ENCODE peak calls at places on chromosomes 6 and 20, in eight cellular contexts. A is left cardiac atrium, X is Right ventricle myocardium superior, B is BJ, G is tibial artery, Z is endothelial cell, W is left ventricle myocardium superior, I is fibroblast of mammary gland. P is an unnamed sample.

GRCh38 chr6:120108061-120108795 is 758.7 kb upstream of the MAN1A1 start:
- DNase-seq in B (no peak), W (no peak), I (no peak), A (no peak), Z (no peak), X (no peak), G (no peak), P (no peak)

GRCh38 chr6:33424855-33425667 is 5.2 kb downstream of the SYNGAP1 start:
- DNase-seq in W (peak), X (no peak), I (no peak), G (no peak), B (no peak), A (no peak), Z (no peak), P (no peak)

GRCh38 chr20:18057106-18057993 is at the start of gene OVOL2:
- DNase-seq in Z (no peak), A (no peak), G (no peak), W (no peak), B (no peak), I (no peak), X (no peak), P (peak)

GRCh38 chr6:132096996-132097395 is 145.8 kb upstream of the CCN2 start:
- DNase-seq in Z (no peak), A (no peak), X (no peak), B (no peak), W (no peak), I (peak), G (no peak), P (no peak)

GRCh38 chr6:16805190-16805860 is 44.1 kb upstream of the ATXN1 start:
- DNase-seq in X (no peak), Z (no peak), W (no peak), B (no peak), I (peak), A (no peak), G (no peak), P (no peak)

GRCh38 chr6:136508701-136509387 is 41.4 kb downstream of the MAP7 start:
- DNase-seq in A (no peak), B (no peak), X (no peak), G (no peak), W (no peak), Z (no peak), I (no peak), P (no peak)

GRCh38 chr6:111487656-111488055 is 4.6 kb upstream of the REV3L start:
- DNase-seq in A (no peak), G (no peak), I (peak), W (no peak), B (no peak), X (no peak), Z (no peak), P (no peak)

GRCh38 chr6:139336488-139336887 is 38.0 kb downstream of the CITED2 start:
- DNase-seq in A (peak), B (no peak), Z (no peak), G (no peak), W (peak), X (peak), I (peak), P (no peak)

GRCh38 chr20:35463455-35464300 is 8.3 kb downstream of the CEP250 start:
- DNase-seq in Z (peak), X (no peak), G (peak), W (no peak), B (no peak), I (peak), A (peak), P (no peak)

P was measured in ascending aorta.